ENCODE peak calls at places on chromosomes 13 and 19, in four cellular contexts. V is activated T-helper 1 cell treated with anti-CD3 and anti-CD28 coated beads, Interleukin-2, amount 50 U/mL, for 16 hours; J is HT-29; M is caudate nucleus. F is an unnamed sample.

GRCh38 chr19:8473652-8474476 is 28.6 kb downstream of the PRAM1 start:
- DNase-seq in V (no peak), J (no peak), M (no peak), F (no peak)

GRCh38 chr13:47499358-47500150 is 501.5 kb downstream of the SUCLA2 start:
- DNase-seq in V (no peak), J (peak), M (no peak), F (no peak)

GRCh38 chr19:49595006-49595818 is 4.2 kb downstream of the PRR12 start:
- DNase-seq in V (no peak), J (no peak), M (no peak), F (no peak)

GRCh38 chr13:64697226-64697625 is 2532.9 kb downstream of the PCDH9 start:
- DNase-seq in V (no peak), J (no peak), M (no peak), F (no peak)

GRCh38 chr19:33194884-33195710 is 967 bp downstream of the LRP3 start:
- DNase-seq in V (no peak), J (no peak), M (peak), F (no peak)

GRCh38 chr13:79628463-79628862 is 147.5 kb downstream of the NDFIP2 start:
- DNase-seq in V (no peak), J (no peak), M (no peak), F (no peak)

GRCh38 chr19:44823373-44823698 is 14.4 kb downstream of the BCAM start:
- DNase-seq in V (no peak), J (no peak), M (no peak), F (no peak)

GRCh38 chr13:90640976-90641375 is 706.5 kb upstream of the MIR17HG start:
- DNase-seq in V (no peak), J (no peak), M (no peak), F (no peak)

GRCh38 chr19:10508707-10509106 is 5.6 kb upstream of the KEAP1 start:
- DNase-seq in V (no peak), J (no peak), M (no peak), F (no peak)

GRCh38 chr13:32309812-32310706 is 5.1 kb downstream of the ZAR1L start:
- DNase-seq in V (no peak), J (peak), M (no peak), F (no peak)

GRCh38 chr19:5062195-5062594 is 93.3 kb downstream of the KDM4B start:
- DNase-seq in V (no peak), J (no peak), M (no peak), F (no peak)

GRCh38 chr13:98484289-98485219 is 92.4 kb downstream of the STK24 start:
- DNase-seq in V (peak), J (peak), M (no peak), F (peak)

GRCh38 chr19:10353793-10354391 is 14.5 kb upstream of the ICAM3 start:
- DNase-seq in V (no peak), J (peak), M (no peak), F (no peak)

GRCh38 chr13:80603351-80603750 is 262.4 kb upstream of the SPRY2 start:
- DNase-seq in V (no peak), J (no peak), M (no peak), F (no peak)

GRCh38 chr13:44971656-44972595 is 17.3 kb downstream of the NUFIP1 start:
- DNase-seq in V (no peak), J (no peak), M (no peak), F (no peak)

GRCh38 chr13:76380436-76381065 is 505.7 kb downstream of the KCTD12 start:
- DNase-seq in V (no peak), J (no peak), M (no peak), F (no peak)

GRCh38 chr19:2036424-2036823 is 14.6 kb downstream of the MKNK2 start:
- DNase-seq in V (no peak), J (no peak), M (no peak), F (no peak)

GRCh38 chr19:41957838-41958366 is 1.2 kb downstream of the RABAC1 start:
- DNase-seq in V (no peak), J (peak), M (peak), F (peak)

GRCh38 chr19:40584007-40584406 is 7.3 kb downstream of the SHKBP1 start:
- DNase-seq in V (no peak), J (peak), M (no peak), F (no peak)

GRCh38 chr13:52599037-52599852 is 43.0 kb upstream of the HNRNPA1L2 start:
- DNase-seq in V (no peak), J (no peak), M (peak), F (no peak)

GRCh38 chr13:93361703-93362102 is 135.1 kb downstream of the GPC6 start:
- DNase-seq in V (no peak), J (no peak), M (no peak), F (no peak)

GRCh38 chr13:20390526-20391175 is 135.0 kb downstream of the CRYL1 start:
- DNase-seq in V (no peak), J (no peak), M (no peak), F (no peak)

GRCh38 chr19:19460258-19460731 is 54.8 kb downstream of the GATAD2A start:
- DNase-seq in V (no peak), J (no peak), M (no peak), F (no peak)

GRCh38 chr19:55536366-55536765 is 567 bp downstream of the SBK2 start:
- DNase-seq in V (no peak), J (no peak), M (no peak), F (no peak)

GRCh38 chr13:100112186-100112838 is 23.4 kb downstream of the PCCA start:
- DNase-seq in V (no peak), J (no peak), M (no peak), F (no peak)

GRCh38 chr19:58568731-58569130 is 4.4 kb downstream of the MZF1 start:
- DNase-seq in V (no peak), J (no peak), M (no peak), F (no peak)

GRCh38 chr19:46251415-46251814 is 21.9 kb downstream of the IGFL1 start:
- DNase-seq in V (no peak), J (peak), M (no peak), F (no peak)

GRCh38 chr13:47241446-47241845 is 344.6 kb upstream of the HTR2A start:
- DNase-seq in V (no peak), J (peak), M (no peak), F (no peak)

GRCh38 chr13:84972907-84973306 is 826.3 kb downstream of the SLITRK6 start:
- DNase-seq in V (no peak), J (no peak), M (no peak), F (no peak)

GRCh38 chr19:11496391-11497163 is 9.1 kb downstream of the ZNF653 start:
- DNase-seq in V (peak), J (peak), M (no peak), F (peak)

GRCh38 chr19:588093-588742 is 1.5 kb upstream of the HCN2 start:
- DNase-seq in V (peak), J (peak), M (no peak), F (no peak)

GRCh38 chr13:41694902-41695301 is 237.6 kb downstream of the RGCC start:
- DNase-seq in V (no peak), J (peak), M (no peak), F (no peak)

GRCh38 chr19:33510728-33511255 is 10.8 kb downstream of the PEPD start:
- DNase-seq in V (no peak), J (no peak), M (no peak), F (no peak)

GRCh38 chr13:42990147-42990990 is 1.7 kb downstream of the EPSTI1 start:
- DNase-seq in V (no peak), J (no peak), M (no peak), F (no peak)

GRCh38 chr19:16814526-16815100 is 14.6 kb upstream of the SIN3B start:
- DNase-seq in V (no peak), J (no peak), M (no peak), F (no peak)

GRCh38 chr19:51514866-51515481 is 13.4 kb upstream of the SIGLEC12 start:
- DNase-seq in V (no peak), J (peak), M (no peak), F (no peak)

GRCh38 chr19:46668662-46669061 is 7.7 kb upstream of the DACT3 start:
- DNase-seq in V (no peak), J (no peak), M (no peak), F (no peak)

F was measured in keratinocyte.